ENCODE peak calls at places on chromosomes 7 and 10, in seven cellular contexts. One of them, this sample, is unnamed.

GRCh38 chr7:59079-59825 is 133.1 kb upstream of the FAM20C start:
- DNase-seq in H1: peak
- DNase-seq in T47D: no peak
- DNase-seq in HCT116: no peak
- DNase-seq in K562: no peak
- DNase-seq in GM12878: no peak
- DNase-seq in HepG2: no peak
- DNase-seq in this sample: no peak

GRCh38 chr7:71385362-71385761 is 253.4 kb downstream of the GALNT17 start:
- DNase-seq in H1: no peak
- DNase-seq in T47D: no peak
- DNase-seq in HCT116: no peak
- DNase-seq in K562: no peak
- DNase-seq in GM12878: no peak
- DNase-seq in HepG2: no peak
- DNase-seq in this sample: no peak

GRCh38 chr10:91907914-91908357 is 1.4 kb downstream of the FGFBP3 start:
- DNase-seq in H1: no peak
- DNase-seq in T47D: peak
- DNase-seq in HCT116: no peak
- DNase-seq in K562: peak
- DNase-seq in GM12878: no peak
- DNase-seq in HepG2: no peak
- DNase-seq in this sample: no peak

GRCh38 chr7:151714201-151714600 is 162.7 kb downstream of the PRKAG2 start:
- DNase-seq in H1: no peak
- DNase-seq in T47D: no peak
- DNase-seq in HCT116: no peak
- DNase-seq in K562: no peak
- DNase-seq in GM12878: no peak
- DNase-seq in HepG2: no peak
- DNase-seq in this sample: no peak

GRCh38 chr7:88338521-88338920 is 31.8 kb upstream of the STEAP4 start:
- DNase-seq in H1: no peak
- DNase-seq in T47D: no peak
- DNase-seq in HCT116: no peak
- DNase-seq in K562: no peak
- DNase-seq in GM12878: no peak
- DNase-seq in HepG2: no peak
- DNase-seq in this sample: no peak

GRCh38 chr10:6014241-6014761 is 37.0 kb upstream of the IL15RA start:
- DNase-seq in H1: peak
- DNase-seq in T47D: peak
- DNase-seq in HCT116: peak
- DNase-seq in K562: peak
- DNase-seq in GM12878: peak
- DNase-seq in HepG2: peak
- DNase-seq in this sample: peak

GRCh38 chr10:69382382-69383117 is 34.2 kb downstream of the TACR2 start:
- DNase-seq in H1: no peak
- DNase-seq in T47D: no peak
- DNase-seq in HCT116: no peak
- DNase-seq in K562: no peak
- DNase-seq in GM12878: no peak
- DNase-seq in HepG2: no peak
- DNase-seq in this sample: no peak

GRCh38 chr7:135385209-135385608 is 124.7 kb downstream of the CNOT4 start:
- DNase-seq in H1: no peak
- DNase-seq in T47D: no peak
- DNase-seq in HCT116: no peak
- DNase-seq in K562: peak
- DNase-seq in GM12878: no peak
- DNase-seq in HepG2: no peak
- DNase-seq in this sample: no peak

GRCh38 chr10:42952358-42952757 is 124.5 kb upstream of the RET start:
- DNase-seq in H1: peak
- DNase-seq in T47D: peak
- DNase-seq in HCT116: peak
- DNase-seq in K562: peak
- DNase-seq in GM12878: no peak
- DNase-seq in HepG2: peak
- DNase-seq in this sample: no peak

GRCh38 chr10:113961261-113961938 is 82.3 kb upstream of the ADRB1 start:
- DNase-seq in H1: no peak
- DNase-seq in T47D: no peak
- DNase-seq in HCT116: no peak
- DNase-seq in K562: no peak
- DNase-seq in GM12878: peak
- DNase-seq in HepG2: no peak
- DNase-seq in this sample: no peak

GRCh38 chr10:96532523-96532922 is 18.8 kb upstream of the TLL2 start:
- DNase-seq in H1: no peak
- DNase-seq in T47D: no peak
- DNase-seq in HCT116: no peak
- DNase-seq in K562: no peak
- DNase-seq in GM12878: no peak
- DNase-seq in HepG2: no peak
- DNase-seq in this sample: no peak

GRCh38 chr10:49400365-49400764 is 4.5 kb upstream of the DRGX start:
- DNase-seq in H1: no peak
- DNase-seq in T47D: no peak
- DNase-seq in HCT116: no peak
- DNase-seq in K562: no peak
- DNase-seq in GM12878: no peak
- DNase-seq in HepG2: no peak
- DNase-seq in this sample: no peak

DNA sequence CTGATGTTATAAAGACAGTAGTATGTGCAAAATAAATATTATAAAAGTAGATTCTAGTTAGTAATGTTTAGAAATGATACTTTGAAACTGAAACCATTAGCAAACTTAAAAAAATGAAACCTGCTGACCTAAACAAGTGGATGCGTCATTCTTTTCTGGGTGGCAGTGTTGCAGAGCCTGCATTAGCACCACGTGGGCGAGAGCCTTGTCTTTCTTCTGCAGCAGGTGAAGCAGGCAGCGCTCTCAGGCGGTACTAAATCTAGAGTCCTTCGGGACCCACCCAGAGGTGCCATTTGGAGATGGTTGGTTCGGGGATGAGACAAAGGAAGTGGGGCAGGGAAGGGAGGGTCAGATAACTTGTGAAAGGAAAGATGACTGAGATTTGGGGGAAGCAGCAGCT is 759.1 kb upstream of the IGFBP3 start:
- DNase-seq in H1: no peak
- DNase-seq in T47D: peak
- DNase-seq in HCT116: no peak
- DNase-seq in K562: no peak
- DNase-seq in GM12878: no peak
- DNase-seq in HepG2: no peak
- DNase-seq in this sample: no peak
- TF ChIP-seq JUND in H1: no peak
- TF ChIP-seq JUND in T47D: no peak
- TF ChIP-seq JUND in HCT116: no peak
- TF ChIP-seq JUND in K562: no peak
- TF ChIP-seq JUND in GM12878: no peak
- TF ChIP-seq JUND in HepG2: no peak
- TF ChIP-seq JUND in this sample: no peak

GRCh38 chr10:102274062-102274461 is 28.7 kb downstream of the GBF1 start:
- DNase-seq in H1: no peak
- DNase-seq in T47D: no peak
- DNase-seq in HCT116: no peak
- DNase-seq in K562: no peak
- DNase-seq in GM12878: no peak
- DNase-seq in HepG2: no peak
- DNase-seq in this sample: no peak

GRCh38 chr10:102269017-102269416 is 23.7 kb downstream of the GBF1 start:
- DNase-seq in H1: no peak
- DNase-seq in T47D: no peak
- DNase-seq in HCT116: no peak
- DNase-seq in K562: no peak
- DNase-seq in GM12878: no peak
- DNase-seq in HepG2: no peak
- DNase-seq in this sample: no peak

GRCh38 chr10:102267748-102268147 is 22.4 kb downstream of the GBF1 start:
- DNase-seq in H1: no peak
- DNase-seq in T47D: no peak
- DNase-seq in HCT116: no peak
- DNase-seq in K562: no peak
- DNase-seq in GM12878: no peak
- DNase-seq in HepG2: no peak
- DNase-seq in this sample: no peak

GRCh38 chr10:102266670-102267069 is 21.3 kb downstream of the GBF1 start:
- DNase-seq in H1: no peak
- DNase-seq in T47D: no peak
- DNase-seq in HCT116: no peak
- DNase-seq in K562: no peak
- DNase-seq in GM12878: no peak
- DNase-seq in HepG2: no peak
- DNase-seq in this sample: no peak

GRCh38 chr10:102268333-102268999 is 23.1 kb downstream of the GBF1 start:
- DNase-seq in H1: no peak
- DNase-seq in T47D: no peak
- DNase-seq in HCT116: no peak
- DNase-seq in K562: no peak
- DNase-seq in GM12878: no peak
- DNase-seq in HepG2: no peak
- DNase-seq in this sample: no peak
- TF ChIP-seq JUND in H1: no peak
- TF ChIP-seq JUND in T47D: no peak
- TF ChIP-seq JUND in HCT116: no peak
- TF ChIP-seq JUND in K562: no peak
- TF ChIP-seq JUND in GM12878: no peak
- TF ChIP-seq JUND in HepG2: no peak
- TF ChIP-seq JUND in this sample: peak

GRCh38 chr7:158647475-158647792 is 57.2 kb downstream of the NCAPG2 start:
- DNase-seq in H1: no peak
- DNase-seq in T47D: no peak
- DNase-seq in HCT116: no peak
- DNase-seq in K562: no peak
- DNase-seq in GM12878: no peak
- DNase-seq in HepG2: no peak
- DNase-seq in this sample: no peak

GRCh38 chr7:158648168-158648567 is 56.4 kb downstream of the NCAPG2 start:
- DNase-seq in H1: no peak
- DNase-seq in T47D: no peak
- DNase-seq in HCT116: no peak
- DNase-seq in K562: no peak
- DNase-seq in GM12878: no peak
- DNase-seq in HepG2: no peak
- DNase-seq in this sample: no peak

GRCh38 chr7:158645842-158646241 is 58.2 kb upstream of the PTPRN2 start:
- DNase-seq in H1: no peak
- DNase-seq in T47D: no peak
- DNase-seq in HCT116: no peak
- DNase-seq in K562: no peak
- DNase-seq in GM12878: no peak
- DNase-seq in HepG2: no peak
- DNase-seq in this sample: no peak

GRCh38 chr7:158648787-158649186 is 55.8 kb downstream of the NCAPG2 start:
- DNase-seq in H1: no peak
- DNase-seq in T47D: no peak
- DNase-seq in HCT116: no peak
- DNase-seq in K562: no peak
- DNase-seq in GM12878: no peak
- DNase-seq in HepG2: peak
- DNase-seq in this sample: no peak

GRCh38 chr7:158646766-158647474 is 57.7 kb downstream of the NCAPG2 start:
- DNase-seq in H1: peak
- DNase-seq in T47D: no peak
- DNase-seq in HCT116: no peak
- DNase-seq in K562: peak
- DNase-seq in GM12878: no peak
- DNase-seq in HepG2: peak
- DNase-seq in this sample: peak
- TF ChIP-seq JUND in H1: no peak
- TF ChIP-seq JUND in T47D: no peak
- TF ChIP-seq JUND in HCT116: no peak
- TF ChIP-seq JUND in K562: no peak
- TF ChIP-seq JUND in GM12878: no peak
- TF ChIP-seq JUND in HepG2: no peak
- TF ChIP-seq JUND in this sample: no peak

GRCh38 chr7:15687645-15688025 is 1.2 kb upstream of the MEOX2 start:
- DNase-seq in H1: peak
- DNase-seq in T47D: no peak
- DNase-seq in HCT116: no peak
- DNase-seq in K562: no peak
- DNase-seq in GM12878: no peak
- DNase-seq in HepG2: no peak
- DNase-seq in this sample: peak
- TF ChIP-seq JUND in H1: no peak
- TF ChIP-seq JUND in T47D: no peak
- TF ChIP-seq JUND in HCT116: no peak
- TF ChIP-seq JUND in K562: no peak
- TF ChIP-seq JUND in GM12878: no peak
- TF ChIP-seq JUND in HepG2: no peak
- TF ChIP-seq JUND in this sample: no peak

DNA sequence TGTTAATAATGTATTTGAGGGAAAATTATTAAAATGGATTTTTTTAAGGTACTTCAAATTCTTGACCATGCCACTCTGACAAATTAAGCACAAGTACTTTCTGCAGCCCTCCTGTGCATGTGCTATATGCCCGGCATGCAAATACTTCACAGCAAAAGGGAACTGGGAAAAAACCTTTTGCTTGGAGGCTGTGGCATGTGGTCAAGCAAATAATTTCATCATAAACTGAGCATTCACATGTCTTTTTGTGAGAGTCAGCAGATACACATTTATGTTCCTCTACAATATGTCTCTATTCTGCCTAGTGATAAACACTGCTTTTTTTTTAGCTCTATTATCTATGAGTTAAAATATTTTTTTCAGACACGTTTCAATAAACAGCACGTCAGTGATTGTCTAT is 53.7 kb upstream of the SEMA3A start:
- DNase-seq in H1: no peak
- DNase-seq in T47D: no peak
- DNase-seq in HCT116: no peak
- DNase-seq in K562: no peak
- DNase-seq in GM12878: peak
- DNase-seq in HepG2: no peak
- DNase-seq in this sample: no peak
- TF ChIP-seq JUND in H1: no peak
- TF ChIP-seq JUND in T47D: no peak
- TF ChIP-seq JUND in HCT116: no peak
- TF ChIP-seq JUND in K562: no peak
- TF ChIP-seq JUND in GM12878: no peak
- TF ChIP-seq JUND in HepG2: no peak
- TF ChIP-seq JUND in this sample: no peak

DNA sequence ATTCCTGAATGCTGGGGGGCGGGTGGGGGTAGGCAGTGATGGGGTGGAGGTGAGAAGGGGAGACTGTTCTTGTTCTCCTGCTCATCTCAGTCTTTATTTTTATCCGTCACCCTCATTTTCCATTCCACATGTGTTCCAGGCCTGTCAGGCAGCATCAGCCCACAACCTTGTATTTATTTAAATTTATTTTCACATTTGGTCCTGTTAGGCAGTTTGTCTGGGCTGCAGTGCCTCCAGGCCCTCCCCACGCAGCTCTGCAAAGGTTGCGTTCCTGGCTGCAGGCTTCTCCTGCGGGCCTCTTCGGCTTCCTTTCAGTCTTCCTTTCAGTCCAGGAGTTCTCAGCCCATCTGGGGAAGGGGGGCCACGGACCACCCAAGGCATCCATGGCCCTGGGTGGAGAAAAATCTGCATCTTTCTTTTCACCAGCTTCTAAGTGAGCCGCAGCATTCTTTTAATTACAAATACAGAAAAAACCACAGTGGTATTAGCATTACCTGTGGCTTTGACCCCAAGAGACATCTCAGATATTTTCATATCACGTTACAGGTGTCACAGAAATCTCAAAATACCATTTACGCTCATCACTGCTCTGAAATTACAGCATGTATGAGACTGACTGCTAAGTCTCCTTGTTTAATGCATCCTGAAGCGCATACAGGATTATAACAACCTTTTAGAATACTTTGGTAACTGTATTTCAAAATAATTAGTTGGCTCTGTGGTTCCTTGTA is 94.0 kb downstream of the C10orf105 start:
- DNase-seq in H1: no peak
- DNase-seq in T47D: no peak
- DNase-seq in HCT116: no peak
- DNase-seq in K562: no peak
- DNase-seq in GM12878: no peak
- DNase-seq in HepG2: no peak
- DNase-seq in this sample: no peak
- TF ChIP-seq JUND in H1: no peak
- TF ChIP-seq JUND in T47D: no peak
- TF ChIP-seq JUND in HCT116: no peak
- TF ChIP-seq JUND in K562: no peak
- TF ChIP-seq JUND in GM12878: no peak
- TF ChIP-seq JUND in HepG2: no peak
- TF ChIP-seq JUND in this sample: no peak